ENCODE peak calls at places on chromosomes 1 and 21, in five cellular contexts. Q, P, D, H and M are unnamed samples.
A peak's percentile ranks its signal among the peaks of the same experiment; 100 is the strongest.

GRCh38 chr21:20647603-20648002 is 350.6 kb upstream of the NCAM2 start:
- DNase-seq in Q (peak; percentile 29), P (no peak), D (no peak), H (peak; percentile 3), M (no peak)

GRCh38 chr1:32521165-32521564 is 18.1 kb upstream of the ZBTB8A start:
- DNase-seq in Q (no peak), P (no peak), D (no peak), H (no peak), M (no peak)

GRCh38 chr21:44767834-44768831 is 33.5 kb downstream of the UBE2G2 start:
- DNase-seq in Q (no peak), P (no peak), D (no peak), H (no peak), M (no peak)

GRCh38 chr1:9350011-9350907 is 57.6 kb downstream of the SPSB1 start:
- DNase-seq in Q (no peak), P (no peak), D (no peak), H (no peak), M (no peak)

GRCh38 chr1:15328785-15329480 is 80.8 kb upstream of the EFHD2 start:
- DNase-seq in Q (peak; percentile 36), P (no peak), D (no peak), H (peak; percentile 35), M (no peak)

GRCh38 chr21:25039461-25040380 is 567.6 kb downstream of the MRPL39 start:
- DNase-seq in Q (no peak), P (no peak), D (no peak), H (no peak), M (peak; percentile 22)

GRCh38 chr1:59570524-59570923 is 244.2 kb upstream of the HOOK1 start:
- DNase-seq in Q (peak; percentile 33), P (no peak), D (no peak), H (peak; percentile 10), M (no peak)

GRCh38 chr1:112674986-112675727 is 698 bp downstream of the MOV10 start:
- DNase-seq in Q (no peak), P (peak; percentile 30), D (no peak), H (no peak), M (no peak)

GRCh38 chr1:160520582-160520981 is 2.5 kb downstream of the SLAMF6 start:
- DNase-seq in Q (peak; percentile 35), P (no peak), D (no peak), H (peak; percentile 18), M (no peak)

GRCh38 chr1:2441746-2442145 is 29.4 kb upstream of the PEX10 start:
- DNase-seq in Q (no peak), P (no peak), D (no peak), H (peak; percentile 29), M (no peak)

GRCh38 chr1:2444138-2444591 is 31.8 kb upstream of the PEX10 start:
- DNase-seq in Q (no peak), P (no peak), D (no peak), H (no peak), M (no peak)

GRCh38 chr1:2445162-2445822 is 30.8 kb upstream of the PLCH2 start:
- DNase-seq in Q (no peak), P (no peak), D (no peak), H (no peak), M (no peak)

GRCh38 chr1:2442676-2443075 is 30.3 kb upstream of the PEX10 start:
- DNase-seq in Q (no peak), P (no peak), D (no peak), H (no peak), M (no peak)

GRCh38 chr1:2443285-2444137 is 31.1 kb upstream of the PEX10 start:
- DNase-seq in Q (no peak), P (peak; percentile 63), D (no peak), H (no peak), M (no peak)
- TF ChIP-seq CTCF in Q (peak; percentile 3), P (no peak), D (no peak), H (no peak), M (peak; percentile 35)

DNA sequence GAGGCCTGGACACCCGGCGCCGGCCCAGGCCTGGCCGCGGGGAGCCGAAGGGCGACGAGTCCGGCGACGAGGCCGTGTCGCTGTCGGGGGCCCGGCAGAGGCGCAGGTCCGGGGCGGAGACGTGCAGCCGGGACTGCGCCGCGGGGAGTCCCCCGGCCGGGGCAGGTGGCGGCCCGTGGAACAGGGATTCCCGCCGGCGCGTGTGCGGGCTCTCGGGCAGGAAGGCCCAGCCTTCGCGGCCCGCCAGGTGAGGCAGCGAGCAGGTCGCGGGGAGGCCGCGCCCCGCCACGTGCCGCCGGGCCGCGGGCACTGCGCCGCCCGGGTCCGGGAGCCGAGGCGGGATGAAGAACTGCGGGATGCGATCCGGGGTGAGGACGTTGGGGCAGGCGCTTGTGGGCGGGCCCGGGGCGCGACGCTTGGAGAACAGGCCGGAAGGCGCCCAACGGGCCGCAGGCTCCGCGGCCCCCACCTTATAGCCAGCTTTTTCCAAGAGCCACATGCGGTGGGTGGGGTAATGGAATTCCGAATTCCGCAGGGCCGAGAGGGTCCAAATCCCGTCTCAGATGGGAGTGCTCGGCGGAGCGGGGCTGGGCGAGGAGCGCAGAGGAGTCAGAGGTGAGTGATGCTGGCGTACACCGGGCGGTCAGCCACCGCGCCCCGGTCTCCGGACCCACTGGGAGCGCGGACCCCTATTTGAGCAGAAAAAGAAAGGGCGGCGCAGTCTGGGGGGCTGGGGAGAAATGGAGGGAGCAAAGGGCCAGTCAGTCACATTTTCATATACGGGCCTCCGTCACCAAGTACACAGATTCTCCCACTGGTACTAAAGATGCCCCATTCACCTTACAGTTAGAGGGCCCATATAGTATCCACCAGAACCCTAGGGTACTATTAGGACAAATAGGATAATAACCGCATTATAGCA is 868 bp downstream of the C2CD4D start:
- DNase-seq in Q (no peak), P (no peak), D (no peak), H (no peak), M (no peak)
- H3K4me3 ChIP-seq in Q (no peak overlapping the region), P (peak overlapping the region; percentile 68), D (no peak overlapping the region), H (peak overlapping the region; percentile 41), M (peak overlapping the region; percentile 61)

DNA sequence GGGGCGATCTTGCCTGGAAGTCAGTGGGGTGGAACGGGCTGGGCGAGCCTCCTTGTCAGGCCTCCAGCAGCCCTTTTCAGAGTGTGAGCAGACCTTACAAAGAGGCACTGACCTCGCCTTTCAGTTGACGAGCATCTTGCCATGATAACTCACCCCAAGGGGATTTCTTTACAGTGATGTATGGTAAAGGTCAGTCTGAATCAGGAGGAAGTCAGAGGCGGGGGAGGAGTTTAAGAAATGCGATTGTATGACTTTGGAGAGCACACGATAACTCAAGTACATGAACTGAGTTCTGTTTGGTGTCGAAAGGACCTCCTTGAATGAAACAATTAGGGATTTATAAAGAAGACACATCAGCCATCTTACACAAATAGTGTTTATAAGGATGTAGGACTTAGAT is 326.4 kb upstream of the PROX1 start:
- DNase-seq in Q (peak; percentile 58), P (no peak), D (no peak), H (no peak), M (no peak)
- TF ChIP-seq CTCF in Q (no peak), P (no peak), D (no peak), H (no peak), M (no peak)

DNA sequence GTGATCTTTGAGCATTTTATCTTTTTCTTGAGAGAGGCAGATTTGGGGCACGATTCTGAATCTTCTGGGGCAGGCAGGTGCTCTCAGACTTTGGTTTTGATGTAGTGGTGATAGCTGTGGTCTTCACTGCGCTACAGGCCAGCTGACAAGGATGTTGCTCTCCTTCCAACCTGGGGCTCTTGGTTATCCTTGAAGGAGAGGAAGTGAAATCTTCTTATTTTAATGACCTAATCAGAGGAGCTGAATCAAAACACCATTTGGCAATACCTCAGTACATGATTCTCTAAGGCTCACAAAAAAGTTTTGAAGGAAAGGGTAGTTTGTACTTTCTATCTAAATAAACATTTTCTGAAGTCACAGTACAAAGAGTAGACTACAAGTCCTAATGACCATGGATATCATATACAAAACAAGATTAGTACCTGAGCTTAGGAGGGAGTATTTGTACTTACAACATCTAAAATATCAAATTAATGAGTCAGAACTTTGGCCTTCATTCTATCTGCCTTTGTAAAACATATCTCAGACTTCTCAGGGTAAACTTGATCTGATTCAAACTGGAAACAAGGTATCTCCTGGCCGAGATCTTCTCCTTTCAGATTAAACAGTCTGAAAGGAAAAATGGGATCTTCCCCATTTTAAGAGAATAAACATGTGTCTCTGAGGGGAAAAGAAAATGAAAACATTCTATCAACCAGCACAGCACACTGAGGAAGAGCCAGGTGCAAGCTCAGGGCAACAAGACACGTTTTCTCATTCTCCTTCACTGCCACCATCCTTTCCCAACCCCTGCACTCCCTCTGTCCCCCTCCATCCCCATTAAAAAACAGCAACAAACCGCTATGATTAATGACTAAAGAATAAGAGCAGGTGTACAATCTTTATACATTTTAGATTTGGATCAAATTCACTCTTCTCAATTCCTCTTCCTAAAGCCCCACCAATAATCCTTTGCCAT is 69.2 kb downstream of the SH3GLB1 start:
- DNase-seq in Q (peak; percentile 86), P (no peak), D (no peak), H (peak; percentile 69), M (no peak)
- H3K4me3 ChIP-seq in Q (no peak overlapping the region), P (no peak overlapping the region), D (no peak overlapping the region), H (no peak overlapping the region), M (no peak overlapping the region)

GRCh38 chr1:234638832-234639799 is 29.1 kb upstream of the IRF2BP2 start:
- DNase-seq in Q (peak; percentile 65), P (no peak), D (no peak), H (peak; percentile 42), M (no peak)

GRCh38 chr1:234631721-234632125 is 21.7 kb upstream of the IRF2BP2 start:
- DNase-seq in Q (peak; percentile 93), P (no peak), D (no peak), H (peak; percentile 72), M (no peak)

GRCh38 chr1:234632225-234632624 is 22.2 kb upstream of the IRF2BP2 start:
- DNase-seq in Q (no peak), P (no peak), D (no peak), H (no peak), M (no peak)

GRCh38 chr1:234629026-234629425 is 19.0 kb upstream of the IRF2BP2 start:
- DNase-seq in Q (no peak), P (no peak), D (no peak), H (no peak), M (no peak)

DNA sequence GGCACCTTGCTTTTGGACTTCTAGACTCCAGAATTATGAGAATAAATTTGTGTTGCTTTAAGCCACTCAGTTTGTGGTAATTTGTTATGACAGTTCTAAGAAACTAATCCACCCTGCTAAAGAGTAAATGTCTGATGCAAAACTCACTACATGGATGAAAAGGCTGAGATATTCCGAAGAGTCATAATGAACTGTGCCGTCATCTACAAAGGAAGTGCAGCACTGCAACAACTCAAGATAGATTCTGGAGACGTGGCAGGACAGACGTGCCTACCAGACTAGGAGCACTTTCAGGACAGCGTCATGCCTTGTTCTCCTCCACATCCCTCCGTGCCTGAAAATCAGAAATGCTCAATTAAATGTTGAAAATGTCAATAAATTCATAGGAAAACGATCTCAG is 24.4 kb upstream of the IRF2BP2 start:
- DNase-seq in Q (no peak), P (no peak), D (no peak), H (no peak), M (no peak)
- TF ChIP-seq CTCF in Q (no peak), P (no peak), D (no peak), H (no peak), M (no peak)

DNA sequence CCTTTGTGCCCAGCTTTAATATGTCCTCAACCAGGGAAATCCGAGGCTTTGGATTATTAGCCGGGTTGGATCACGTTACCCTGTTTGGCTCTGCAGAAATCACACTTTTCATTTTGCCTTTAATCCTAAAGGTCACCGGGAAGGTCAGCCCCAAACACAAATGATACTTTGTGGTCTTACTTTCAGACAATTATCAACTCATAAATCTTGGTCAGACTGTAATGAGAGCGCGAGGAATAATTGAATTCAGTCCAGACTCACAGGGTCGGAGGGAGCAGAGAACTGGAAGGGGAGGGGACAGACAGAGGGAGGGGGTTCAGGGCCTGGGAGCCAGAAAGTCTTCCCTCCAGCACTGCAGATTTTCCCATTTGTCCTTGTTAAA is 91.7 kb upstream of the NFIA start:
- DNase-seq in Q (no peak), P (no peak), D (no peak), H (no peak), M (no peak)
- H3K4me3 ChIP-seq in Q (no peak overlapping the region), P (no peak overlapping the region), D (no peak overlapping the region), H (no peak overlapping the region), M (no peak overlapping the region)

GRCh38 chr1:13825033-13825432 is 125.0 kb downstream of the PRDM2 start:
- DNase-seq in Q (no peak), P (no peak), D (no peak), H (no peak), M (no peak)
- TF ChIP-seq CTCF in Q (no peak), P (no peak), D (no peak), H (peak; percentile 27), M (peak; percentile 39)